ENCODE peak calls at places on chromosome 19, in six cellular contexts. R, Q, P, D, S and N are unnamed samples.

GRCh38 chr19:55460670-55461258 is 678 bp downstream of the ISOC2 start:
- DNase-seq in R (peak; percentile 78), Q (peak; percentile 91), P (peak; percentile 66), D (peak; percentile 88), S (peak; percentile 78), N (peak; percentile 96)

GRCh38 chr19:35118268-35119026 is 2.8 kb downstream of the FXYD3 start:
- DNase-seq in R (no peak), Q (no peak), P (no peak), D (no peak), S (no peak), N (no peak)

GRCh38 chr19:7904074-7905020 is 670 bp downstream of the MAP2K7 start:
- DNase-seq in R (peak; percentile 43), Q (no peak), P (peak; percentile 15), D (no peak), S (no peak), N (no peak)

GRCh38 chr19:8237026-8237425 is 27.9 kb downstream of the CERS4 start:
- DNase-seq in R (no peak), Q (no peak), P (no peak), D (no peak), S (no peak), N (no peak)

GRCh38 chr19:15293751-15294505 is 38.4 kb downstream of the BRD4 start:
- DNase-seq in R (no peak), Q (peak; percentile 67), P (no peak), D (no peak), S (no peak), N (peak; percentile 76)

GRCh38 chr19:3982701-3983541 is 2.3 kb downstream of the EEF2 start:
- DNase-seq in R (peak; percentile 84), Q (peak; percentile 45), P (peak; percentile 39), D (no peak), S (no peak), N (no peak)

GRCh38 chr19:43519436-43520088 is 7.4 kb downstream of the ETHE1 start:
- DNase-seq in R (peak; percentile 56), Q (peak; percentile 93), P (peak; percentile 92), D (no peak), S (peak; percentile 89), N (peak; percentile 92)

GRCh38 chr19:41928221-41928683 is at the start of gene ERFL:
- DNase-seq in R (no peak), Q (no peak), P (no peak), D (no peak), S (no peak), N (no peak)

GRCh38 chr19:51341066-51341465 is 873 bp downstream of the VSIG10L start:
- DNase-seq in R (no peak), Q (no peak), P (no peak), D (no peak), S (no peak), N (no peak)

GRCh38 chr19:10417598-10418280 is 2.6 kb upstream of the PDE4A start:
- DNase-seq in R (no peak), Q (no peak), P (no peak), D (no peak), S (no peak), N (no peak)

GRCh38 chr19:46221981-46222610 is 7.4 kb upstream of the IGFL1 start:
- DNase-seq in R (peak; percentile 62), Q (peak; percentile 66), P (peak; percentile 18), D (no peak), S (peak; percentile 48), N (peak; percentile 74)

GRCh38 chr19:33195711-33196347 is 1.7 kb downstream of the LRP3 start:
- DNase-seq in R (no peak), Q (no peak), P (no peak), D (no peak), S (no peak), N (no peak)

GRCh38 chr19:1935484-1936208 is 5.3 kb upstream of the CSNK1G2 start:
- DNase-seq in R (peak; percentile 80), Q (peak; percentile 43), P (peak; percentile 8), D (no peak), S (no peak), N (peak; percentile 82)

GRCh38 chr19:36032251-36033104 is at the start of gene CLIP3:
- DNase-seq in R (no peak), Q (peak; percentile 68), P (peak; percentile 63), D (no peak), S (no peak), N (peak; percentile 81)

GRCh38 chr19:43754562-43755255 is at the start of gene SMG9:
- DNase-seq in R (peak; percentile 96), Q (peak; percentile 98), P (peak; percentile 99), D (peak; percentile 98), S (peak; percentile 99), N (peak; percentile 99)

GRCh38 chr19:12141405-12141736 is 1.2 kb upstream of the ZNF20 start:
- DNase-seq in R (no peak), Q (no peak), P (no peak), D (no peak), S (no peak), N (no peak)

GRCh38 chr19:11587302-11587972 is 9.8 kb upstream of the ZNF627 start:
- DNase-seq in R (peak; percentile 56), Q (peak; percentile 75), P (peak; percentile 44), D (no peak), S (peak; percentile 81), N (peak; percentile 78)

GRCh38 chr19:42206871-42207755 is 10.4 kb downstream of the DEDD2 start:
- DNase-seq in R (no peak), Q (no peak), P (peak; percentile 19), D (no peak), S (no peak), N (no peak)

GRCh38 chr19:2592824-2593223 is 109.7 kb downstream of the GNG7 start:
- DNase-seq in R (no peak), Q (no peak), P (no peak), D (no peak), S (no peak), N (no peak)

GRCh38 chr19:56113071-56113632 is 7.9 kb downstream of the ZNF787 start:
- DNase-seq in R (no peak), Q (no peak), P (no peak), D (no peak), S (no peak), N (no peak)

GRCh38 chr19:34155686-34156085 is 16.6 kb upstream of the LSM14A start:
- DNase-seq in R (no peak), Q (peak; percentile 21), P (no peak), D (no peak), S (no peak), N (no peak)

GRCh38 chr19:2239771-2240770 is 3.4 kb downstream of the SF3A2 start:
- DNase-seq in R (peak; percentile 73), Q (peak; percentile 39), P (peak; percentile 51), D (no peak), S (no peak), N (peak; percentile 61)

GRCh38 chr19:55753401-55753800 is 5.5 kb upstream of the RFPL4A start:
- DNase-seq in R (no peak), Q (no peak), P (no peak), D (no peak), S (no peak), N (no peak)

GRCh38 chr19:55831846-55832245 is at the start of gene NLRP11:
- DNase-seq in R (no peak), Q (no peak), P (no peak), D (no peak), S (no peak), N (no peak)

GRCh38 chr19:14683439-14683838 is 6.4 kb upstream of the ZNF333 start:
- DNase-seq in R (no peak), Q (no peak), P (no peak), D (no peak), S (no peak), N (no peak)

DNA sequence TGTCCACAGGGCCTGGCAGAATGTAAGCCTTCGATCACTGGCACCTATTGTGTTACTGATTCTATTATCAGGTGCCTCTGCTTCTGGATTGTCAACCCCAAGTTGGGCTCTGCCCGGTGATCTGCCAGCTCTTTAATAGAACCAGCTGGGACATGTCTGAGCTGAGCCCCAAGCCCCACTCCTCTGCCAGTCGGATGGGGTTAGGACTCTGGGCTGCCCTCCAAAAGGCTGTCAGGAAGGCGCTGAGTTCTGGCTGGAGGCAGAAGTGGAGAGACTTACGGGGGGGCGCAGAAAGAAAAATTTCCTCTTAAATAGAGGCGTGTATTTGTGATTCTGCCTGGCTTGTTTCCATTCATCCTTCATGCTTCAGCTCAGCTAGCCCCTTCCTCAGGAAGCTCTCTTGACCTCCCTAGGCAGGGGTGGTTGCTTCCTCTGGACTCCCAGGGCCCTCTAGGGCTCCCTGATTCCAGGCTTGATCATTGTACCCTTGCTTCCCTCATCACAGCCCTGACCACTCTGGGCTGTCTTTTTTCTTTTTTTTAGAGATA is 976 bp upstream of the KCNK6 start:
- DNase-seq in R (no peak), Q (peak; percentile 33), P (no peak), D (peak; percentile 82), S (no peak), N (no peak)
- H3K4me3 ChIP-seq in R (no peak overlapping the region), Q (no peak overlapping the region), P (no peak overlapping the region), D (peak overlapping the region; percentile 81), S (no peak overlapping the region), N (no peak overlapping the region)

GRCh38 chr19:29873801-29874575 is 62.2 kb downstream of the CCNE1 start:
- DNase-seq in R (no peak), Q (no peak), P (no peak), D (no peak), S (no peak), N (no peak)
- H3K4me3 ChIP-seq in R (peak overlapping the region; percentile 73), Q (peak overlapping the region; percentile 40), P (no peak overlapping the region), D (peak overlapping the region; percentile 69), S (peak overlapping the region; percentile 54), N (no peak overlapping the region)

GRCh38 chr19:789473-790052 is 7.7 kb upstream of the PTBP1 start:
- DNase-seq in R (no peak), Q (no peak), P (no peak), D (no peak), S (no peak), N (peak; percentile 37)

GRCh38 chr19:791605-792360 is 5.5 kb upstream of the PTBP1 start:
- DNase-seq in R (no peak), Q (no peak), P (no peak), D (no peak), S (no peak), N (no peak)

GRCh38 chr19:787551-787950 is 9.7 kb upstream of the PTBP1 start:
- DNase-seq in R (no peak), Q (no peak), P (no peak), D (no peak), S (no peak), N (no peak)

GRCh38 chr19:790971-791604 is 6.2 kb upstream of the PTBP1 start:
- DNase-seq in R (no peak), Q (no peak), P (no peak), D (no peak), S (no peak), N (no peak)

DNA sequence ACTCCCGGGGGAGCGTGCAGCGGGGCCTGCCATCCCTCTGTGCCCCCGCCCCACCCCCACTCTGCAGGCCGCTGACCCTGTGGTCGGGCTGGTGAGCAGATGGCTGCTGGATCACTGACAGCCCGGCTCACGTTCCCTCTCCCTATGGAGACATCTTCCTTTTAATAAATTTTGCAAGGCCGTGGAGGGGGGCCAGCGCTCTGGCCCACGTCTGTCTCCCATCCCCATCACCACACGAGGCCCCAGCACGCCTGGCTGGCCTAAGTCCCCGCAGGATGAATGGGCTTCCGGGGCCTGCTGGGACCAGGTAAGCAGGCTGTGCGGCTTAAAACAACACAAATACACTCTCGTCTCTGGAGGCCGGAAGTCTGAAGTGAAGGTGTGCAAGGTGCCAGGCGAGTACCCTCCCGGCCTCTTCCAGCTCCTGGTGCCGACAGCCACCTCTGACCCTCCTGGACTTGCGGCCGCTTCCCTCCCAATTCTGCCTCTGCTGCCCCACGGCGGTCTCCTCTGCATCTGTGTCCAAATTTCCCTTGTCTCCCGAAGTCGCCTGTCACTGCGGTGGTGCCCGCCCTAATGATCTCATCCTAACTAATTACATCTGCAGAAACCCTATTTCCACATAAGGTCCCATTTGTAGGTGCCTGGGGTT is 8.3 kb upstream of the PTBP1 start:
- DNase-seq in R (no peak), Q (no peak), P (no peak), D (no peak), S (no peak), N (no peak)
- H3K4me3 ChIP-seq in R (no peak overlapping the region), Q (no peak overlapping the region), P (no peak overlapping the region), D (no peak overlapping the region), S (no peak overlapping the region), N (no peak overlapping the region)

GRCh38 chr19:47445527-47445926 is 26.2 kb downstream of the SLC8A2 start:
- DNase-seq in R (no peak), Q (no peak), P (no peak), D (no peak), S (no peak), N (no peak)
- H3K4me3 ChIP-seq in R (no peak overlapping the region), Q (no peak overlapping the region), P (no peak overlapping the region), D (no peak overlapping the region), S (no peak overlapping the region), N (no peak overlapping the region)